ENCODE peak calls at places on chromosomes 3 and 15, in four cellular contexts. S, K, V and J are unnamed samples.

GRCh38 chr3:129690406-129690805 is 83.9 kb upstream of the PLXND1 start:
- DNase-seq in S (no peak), K (peak; percentile 28), V (no peak), J (no peak)

GRCh38 chr15:86776120-86776519 is 696.4 kb downstream of the AGBL1 start:
- DNase-seq in S (no peak), K (no peak), V (no peak), J (no peak)

GRCh38 chr3:88863196-88863595 is 244.2 kb upstream of the EPHA3 start:
- DNase-seq in S (no peak), K (no peak), V (no peak), J (no peak)

GRCh38 chr3:126407412-126408044 is 12.8 kb downstream of the CFAP100 start:
- DNase-seq in S (no peak), K (no peak), V (no peak), J (no peak)

GRCh38 chr3:107325446-107325845 is 51.8 kb upstream of the CCDC54 start:
- DNase-seq in S (no peak), K (no peak), V (no peak), J (no peak)

GRCh38 chr15:29518442-29518841 is 248.8 kb upstream of the NSMCE3 start:
- DNase-seq in S (no peak), K (no peak), V (no peak), J (no peak)

GRCh38 chr3:64163019-64163754 is 62.1 kb downstream of the PRICKLE2 start:
- DNase-seq in S (no peak), K (no peak), V (no peak), J (no peak)

GRCh38 chr3:111872948-111873347 is 13.9 kb downstream of the PHLDB2 start:
- DNase-seq in S (no peak), K (no peak), V (no peak), J (no peak)

GRCh38 chr3:172437713-172438112 is 10.5 kb downstream of the GHSR start:
- DNase-seq in S (no peak), K (no peak), V (no peak), J (no peak)

GRCh38 chr3:123788706-123789105 is 95.4 kb downstream of the MYLK start:
- DNase-seq in S (no peak), K (no peak), V (no peak), J (no peak)

GRCh38 chr3:77254967-77255831 is 215.3 kb downstream of the ROBO2 start:
- DNase-seq in S (peak; percentile 11), K (peak; percentile 9), V (no peak), J (no peak)

GRCh38 chr15:50058231-50058630 is 60.8 kb downstream of the ATP8B4 start:
- DNase-seq in S (no peak), K (no peak), V (no peak), J (no peak)

GRCh38 chr3:69085543-69086132 is 901 bp downstream of the ARL6IP5 start:
- DNase-seq in S (peak; percentile 34), K (no peak), V (peak; percentile 64), J (no peak)

GRCh38 chr3:163523375-163523774 is 1554.9 kb downstream of the SI start:
- DNase-seq in S (no peak), K (no peak), V (no peak), J (no peak)

GRCh38 chr15:71127083-71127482 is 11.8 kb downstream of the THSD4 start:
- DNase-seq in S (no peak), K (no peak), V (no peak), J (no peak)

GRCh38 chr15:60362318-60363023 is 35.3 kb downstream of the ANXA2 start:
- DNase-seq in S (peak; percentile 34), K (no peak), V (no peak), J (no peak)